ENCODE peak calls at places on chromosomes 7 and 10, in ten cellular contexts. One of them, this sample, is unnamed.

GRCh38 chr10:1393481-1393880 is 337.3 kb downstream of the WDR37 start:
- DNase-seq in uterus: no peak
- DNase-seq in spleen: no peak
- DNase-seq in transverse colon: no peak
- DNase-seq in prostate gland: no peak
- DNase-seq in HCT116: no peak
- DNase-seq in right lobe of liver: peak
- DNase-seq in GM12878: no peak
- DNase-seq in HepG2: no peak
- DNase-seq in A549: no peak
- DNase-seq in this sample: peak

GRCh38 chr10:132811891-132812481 is 26.0 kb upstream of the NKX6-2 start:
- DNase-seq in uterus: no peak
- DNase-seq in prostate gland: no peak
- DNase-seq in transverse colon: peak
- DNase-seq in GM12878: no peak
- DNase-seq in A549: no peak
- DNase-seq in HepG2: no peak
- DNase-seq in right lobe of liver: peak
- DNase-seq in HCT116: no peak
- DNase-seq in spleen: peak
- DNase-seq in this sample: peak

GRCh38 chr7:100793806-100794660 is 33.3 kb downstream of the EPHB4 start:
- DNase-seq in GM12878: no peak
- DNase-seq in A549: no peak
- DNase-seq in uterus: no peak
- DNase-seq in HCT116: no peak
- DNase-seq in spleen: no peak
- DNase-seq in HepG2: no peak
- DNase-seq in transverse colon: no peak
- DNase-seq in right lobe of liver: no peak
- DNase-seq in prostate gland: no peak
- DNase-seq in this sample: no peak

GRCh38 chr7:118059209-118059608 is 124.8 kb upstream of the LSM8 start:
- DNase-seq in spleen: no peak
- DNase-seq in uterus: no peak
- DNase-seq in A549: no peak
- DNase-seq in HepG2: no peak
- DNase-seq in HCT116: no peak
- DNase-seq in prostate gland: no peak
- DNase-seq in transverse colon: no peak
- DNase-seq in GM12878: no peak
- DNase-seq in right lobe of liver: no peak
- DNase-seq in this sample: no peak

GRCh38 chr10:43944742-43945730 is 296.4 kb upstream of the ZNF32 start:
- DNase-seq in right lobe of liver: no peak
- DNase-seq in HepG2: no peak
- DNase-seq in prostate gland: no peak
- DNase-seq in A549: no peak
- DNase-seq in HCT116: no peak
- DNase-seq in GM12878: no peak
- DNase-seq in transverse colon: no peak
- DNase-seq in spleen: peak
- DNase-seq in uterus: no peak
- DNase-seq in this sample: peak

GRCh38 chr10:45421231-45422097 is 47.4 kb downstream of the ALOX5 start:
- DNase-seq in right lobe of liver: no peak
- DNase-seq in GM12878: no peak
- DNase-seq in HCT116: no peak
- DNase-seq in A549: no peak
- DNase-seq in HepG2: no peak
- DNase-seq in transverse colon: peak
- DNase-seq in uterus: no peak
- DNase-seq in spleen: peak
- DNase-seq in prostate gland: no peak
- DNase-seq in this sample: no peak

GRCh38 chr7:131164025-131164899 is 163.4 kb upstream of the MKLN1 start:
- DNase-seq in spleen: no peak
- DNase-seq in HCT116: peak
- DNase-seq in transverse colon: no peak
- DNase-seq in GM12878: no peak
- DNase-seq in prostate gland: no peak
- DNase-seq in HepG2: no peak
- DNase-seq in A549: peak
- DNase-seq in right lobe of liver: no peak
- DNase-seq in uterus: no peak
- DNase-seq in this sample: no peak

GRCh38 chr7:138842111-138842510 is 44.1 kb upstream of the ATP6V0A4 start:
- DNase-seq in A549: peak
- DNase-seq in HCT116: no peak
- DNase-seq in transverse colon: no peak
- DNase-seq in right lobe of liver: no peak
- DNase-seq in spleen: no peak
- DNase-seq in uterus: no peak
- DNase-seq in GM12878: no peak
- DNase-seq in HepG2: no peak
- DNase-seq in prostate gland: no peak
- DNase-seq in this sample: no peak

GRCh38 chr7:38068461-38068860 is 109.6 kb upstream of the STARD3NL start:
- DNase-seq in spleen: no peak
- DNase-seq in GM12878: no peak
- DNase-seq in A549: no peak
- DNase-seq in transverse colon: no peak
- DNase-seq in right lobe of liver: no peak
- DNase-seq in prostate gland: no peak
- DNase-seq in uterus: no peak
- DNase-seq in HCT116: no peak
- DNase-seq in HepG2: no peak
- DNase-seq in this sample: no peak

GRCh38 chr7:24727165-24728120 is 29.8 kb downstream of the GSDME start:
- DNase-seq in HepG2: no peak
- DNase-seq in GM12878: no peak
- DNase-seq in A549: no peak
- DNase-seq in uterus: peak
- DNase-seq in HCT116: no peak
- DNase-seq in transverse colon: no peak
- DNase-seq in prostate gland: no peak
- DNase-seq in spleen: no peak
- DNase-seq in right lobe of liver: no peak
- DNase-seq in this sample: peak

GRCh38 chr7:25775999-25776736 is 375.8 kb upstream of the NFE2L3 start:
- DNase-seq in HCT116: no peak
- DNase-seq in HepG2: no peak
- DNase-seq in right lobe of liver: no peak
- DNase-seq in prostate gland: no peak
- DNase-seq in GM12878: no peak
- DNase-seq in uterus: no peak
- DNase-seq in spleen: no peak
- DNase-seq in A549: no peak
- DNase-seq in transverse colon: no peak
- DNase-seq in this sample: no peak

GRCh38 chr10:110165239-110165638 is 42.2 kb upstream of the MXI1 start:
- DNase-seq in spleen: peak
- DNase-seq in uterus: no peak
- DNase-seq in prostate gland: no peak
- DNase-seq in HCT116: no peak
- DNase-seq in A549: no peak
- DNase-seq in transverse colon: no peak
- DNase-seq in right lobe of liver: no peak
- DNase-seq in HepG2: no peak
- DNase-seq in GM12878: no peak
- DNase-seq in this sample: no peak

GRCh38 chr7:120740348-120740747 is 117.6 kb downstream of the TSPAN12 start:
- DNase-seq in right lobe of liver: no peak
- DNase-seq in transverse colon: no peak
- DNase-seq in HCT116: no peak
- DNase-seq in prostate gland: no peak
- DNase-seq in HepG2: no peak
- DNase-seq in GM12878: no peak
- DNase-seq in spleen: no peak
- DNase-seq in uterus: no peak
- DNase-seq in A549: no peak
- DNase-seq in this sample: no peak

DNA sequence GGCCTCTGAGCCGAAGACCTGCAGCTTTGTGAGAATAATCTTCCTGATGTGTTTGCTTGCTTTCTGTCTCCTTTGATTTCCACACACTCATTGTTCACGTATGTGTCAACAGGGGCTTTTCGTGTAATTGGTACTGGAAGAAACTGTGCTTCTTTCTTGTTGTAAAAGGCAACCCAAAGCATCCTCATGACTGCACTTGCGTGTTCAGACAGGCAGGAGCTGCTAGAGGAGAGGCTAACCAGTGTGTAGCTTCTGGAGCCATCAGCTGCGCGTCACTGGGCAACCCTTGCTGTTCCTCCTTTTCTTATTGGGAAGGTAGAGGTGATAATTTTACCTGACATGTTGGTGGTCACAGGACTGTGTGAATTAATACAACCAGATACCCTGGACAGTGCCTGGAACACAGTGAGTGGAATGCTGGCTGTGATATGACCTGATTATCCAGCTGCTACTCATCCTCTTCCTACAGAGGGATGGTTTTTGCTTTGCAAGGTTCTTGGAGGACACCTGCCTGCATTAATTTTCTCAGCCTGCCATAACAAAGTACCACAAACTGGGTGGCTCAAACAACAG is 213.0 kb downstream of the ABCA13 start:
- DNase-seq in GM12878: no peak
- DNase-seq in prostate gland: no peak
- DNase-seq in HCT116: no peak
- DNase-seq in spleen: no peak
- DNase-seq in uterus: no peak
- DNase-seq in A549: no peak
- DNase-seq in right lobe of liver: no peak
- DNase-seq in transverse colon: no peak
- DNase-seq in HepG2: no peak
- DNase-seq in this sample: no peak
- TF ChIP-seq CTCF in GM12878: no peak
- TF ChIP-seq CTCF in prostate gland: no peak
- TF ChIP-seq CTCF in HCT116: no peak
- TF ChIP-seq CTCF in spleen: no peak
- TF ChIP-seq CTCF in uterus: no peak
- TF ChIP-seq CTCF in A549: no peak
- TF ChIP-seq CTCF in right lobe of liver: no peak
- TF ChIP-seq CTCF in transverse colon: no peak
- TF ChIP-seq CTCF in HepG2: no peak
- TF ChIP-seq CTCF in this sample: no peak

GRCh38 chr7:151927540-151927939 is 28.7 kb upstream of the GALNTL5 start:
- DNase-seq in transverse colon: no peak
- DNase-seq in HepG2: no peak
- DNase-seq in uterus: no peak
- DNase-seq in right lobe of liver: no peak
- DNase-seq in spleen: peak
- DNase-seq in GM12878: no peak
- DNase-seq in HCT116: no peak
- DNase-seq in prostate gland: no peak
- DNase-seq in A549: no peak
- DNase-seq in this sample: no peak
- H3K4me3 ChIP-seq in transverse colon: no peak
- H3K4me3 ChIP-seq in HepG2: no peak
- H3K4me3 ChIP-seq in uterus: no peak
- H3K4me3 ChIP-seq in right lobe of liver: no peak
- H3K4me3 ChIP-seq in spleen: no peak
- H3K4me3 ChIP-seq in GM12878: no peak
- H3K4me3 ChIP-seq in HCT116: no peak
- H3K4me3 ChIP-seq in prostate gland: no peak
- H3K4me3 ChIP-seq in A549: no peak
- H3K4me3 ChIP-seq in this sample: no peak

GRCh38 chr10:74825371-74826141 is 844 bp upstream of the KAT6B start:
- DNase-seq in GM12878: no peak
- DNase-seq in prostate gland: no peak
- DNase-seq in A549: peak
- DNase-seq in spleen: peak
- DNase-seq in transverse colon: peak
- DNase-seq in HCT116: no peak
- DNase-seq in HepG2: no peak
- DNase-seq in right lobe of liver: no peak
- DNase-seq in uterus: no peak
- DNase-seq in this sample: peak
- TF ChIP-seq POLR2A in GM12878: peak
- TF ChIP-seq POLR2A in prostate gland: peak
- TF ChIP-seq POLR2A in A549: peak
- TF ChIP-seq POLR2A in spleen: peak
- TF ChIP-seq POLR2A in transverse colon: peak
- TF ChIP-seq POLR2A in HCT116: no peak
- TF ChIP-seq POLR2A in HepG2: peak
- TF ChIP-seq POLR2A in right lobe of liver: no peak
- TF ChIP-seq POLR2A in uterus: peak
- TF ChIP-seq POLR2A in this sample: no peak

GRCh38 chr7:26861050-26861449 is 3.3 kb downstream of the SKAP2 start:
- DNase-seq in uterus: no peak
- DNase-seq in spleen: no peak
- DNase-seq in HepG2: no peak
- DNase-seq in GM12878: no peak
- DNase-seq in HCT116: no peak
- DNase-seq in transverse colon: no peak
- DNase-seq in prostate gland: no peak
- DNase-seq in right lobe of liver: no peak
- DNase-seq in A549: no peak
- DNase-seq in this sample: no peak

GRCh38 chr7:26859720-26860119 is 4.7 kb downstream of the SKAP2 start:
- DNase-seq in prostate gland: no peak
- DNase-seq in A549: no peak
- DNase-seq in uterus: no peak
- DNase-seq in spleen: no peak
- DNase-seq in right lobe of liver: no peak
- DNase-seq in transverse colon: no peak
- DNase-seq in GM12878: no peak
- DNase-seq in HepG2: no peak
- DNase-seq in HCT116: no peak
- DNase-seq in this sample: no peak

GRCh38 chr7:26858229-26858568 is 6.2 kb downstream of the SKAP2 start:
- DNase-seq in right lobe of liver: no peak
- DNase-seq in A549: no peak
- DNase-seq in prostate gland: no peak
- DNase-seq in uterus: no peak
- DNase-seq in spleen: no peak
- DNase-seq in transverse colon: no peak
- DNase-seq in GM12878: no peak
- DNase-seq in HepG2: no peak
- DNase-seq in HCT116: no peak
- DNase-seq in this sample: no peak

GRCh38 chr7:26858735-26859134 is 5.7 kb downstream of the SKAP2 start:
- DNase-seq in A549: no peak
- DNase-seq in uterus: no peak
- DNase-seq in transverse colon: no peak
- DNase-seq in GM12878: no peak
- DNase-seq in HCT116: no peak
- DNase-seq in spleen: no peak
- DNase-seq in right lobe of liver: no peak
- DNase-seq in HepG2: no peak
- DNase-seq in prostate gland: no peak
- DNase-seq in this sample: no peak

DNA sequence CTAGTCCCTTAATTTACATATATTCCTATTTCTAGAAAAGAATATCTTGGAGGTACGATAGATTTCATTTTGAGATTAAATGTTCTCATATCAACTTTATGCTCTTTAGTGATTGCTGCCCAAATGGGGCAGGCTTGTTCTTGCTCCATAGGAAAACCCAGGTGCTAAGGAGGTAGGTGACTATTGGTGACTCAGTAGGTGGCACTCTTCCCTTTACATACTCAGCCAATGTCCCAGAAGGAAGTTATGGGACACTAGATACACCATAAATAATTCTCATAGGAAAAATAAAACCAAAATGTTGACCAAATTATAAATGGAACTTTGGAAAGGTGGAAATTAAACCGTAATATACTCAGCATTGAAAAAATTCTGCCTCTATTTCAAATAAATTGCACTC is 4.0 kb downstream of the SKAP2 start:
- DNase-seq in HepG2: peak
- DNase-seq in GM12878: no peak
- DNase-seq in right lobe of liver: no peak
- DNase-seq in spleen: no peak
- DNase-seq in HCT116: peak
- DNase-seq in transverse colon: peak
- DNase-seq in A549: no peak
- DNase-seq in uterus: no peak
- DNase-seq in prostate gland: peak
- DNase-seq in this sample: no peak
- TF ChIP-seq CTCF in HepG2: peak
- TF ChIP-seq CTCF in GM12878: peak
- TF ChIP-seq CTCF in right lobe of liver: no peak
- TF ChIP-seq CTCF in spleen: no peak
- TF ChIP-seq CTCF in HCT116: peak
- TF ChIP-seq CTCF in transverse colon: peak
- TF ChIP-seq CTCF in A549: peak
- TF ChIP-seq CTCF in uterus: no peak
- TF ChIP-seq CTCF in prostate gland: peak
- TF ChIP-seq CTCF in this sample: no peak